ENCODE peak calls at places on chromosomes 12 and 14, in ten cellular contexts. One of them, this sample, is unnamed.

GRCh38 chr14:32078794-32079663 is 1.9 kb downstream of the ARHGAP5 start:
- DNase-seq in tibial artery: no peak
- DNase-seq in DND-41: no peak
- DNase-seq in B cell: no peak
- DNase-seq in Peyer's patch: no peak
- DNase-seq in transverse colon: no peak
- DNase-seq in astrocyte of the spinal cord: peak
- DNase-seq in MM.1S: no peak
- DNase-seq in BJ: no peak
- DNase-seq in H9: no peak
- DNase-seq in this sample: no peak

GRCh38 chr14:59698793-59699192 is 122.2 kb upstream of the CCDC175 start:
- DNase-seq in tibial artery: no peak
- DNase-seq in DND-41: no peak
- DNase-seq in B cell: no peak
- DNase-seq in Peyer's patch: no peak
- DNase-seq in transverse colon: no peak
- DNase-seq in astrocyte of the spinal cord: peak
- DNase-seq in MM.1S: no peak
- DNase-seq in BJ: no peak
- DNase-seq in H9: no peak
- DNase-seq in this sample: peak

GRCh38 chr12:12441891-12442461 is 85.1 kb downstream of the BORCS5 start:
- DNase-seq in tibial artery: no peak
- DNase-seq in DND-41: peak
- DNase-seq in B cell: no peak
- DNase-seq in Peyer's patch: peak
- DNase-seq in transverse colon: no peak
- DNase-seq in astrocyte of the spinal cord: peak
- DNase-seq in MM.1S: no peak
- DNase-seq in BJ: no peak
- DNase-seq in H9: no peak
- DNase-seq in this sample: no peak

GRCh38 chr14:68659021-68659931 is 133.6 kb downstream of the ZFP36L1 start:
- DNase-seq in tibial artery: no peak
- DNase-seq in DND-41: no peak
- DNase-seq in B cell: no peak
- DNase-seq in Peyer's patch: no peak
- DNase-seq in transverse colon: no peak
- DNase-seq in astrocyte of the spinal cord: peak
- DNase-seq in MM.1S: no peak
- DNase-seq in BJ: no peak
- DNase-seq in H9: peak
- DNase-seq in this sample: no peak

GRCh38 chr14:49478784-49479183 is 107.4 kb downstream of the RPS29 start:
- DNase-seq in tibial artery: no peak
- DNase-seq in DND-41: no peak
- DNase-seq in B cell: no peak
- DNase-seq in Peyer's patch: no peak
- DNase-seq in transverse colon: no peak
- DNase-seq in astrocyte of the spinal cord: no peak
- DNase-seq in MM.1S: no peak
- DNase-seq in BJ: no peak
- DNase-seq in H9: no peak
- DNase-seq in this sample: no peak

GRCh38 chr12:3421599-3421998 is 69.4 kb upstream of the PRMT8 start:
- DNase-seq in tibial artery: no peak
- DNase-seq in DND-41: no peak
- DNase-seq in B cell: no peak
- DNase-seq in Peyer's patch: no peak
- DNase-seq in transverse colon: no peak
- DNase-seq in astrocyte of the spinal cord: no peak
- DNase-seq in MM.1S: no peak
- DNase-seq in BJ: no peak
- DNase-seq in H9: peak
- DNase-seq in this sample: no peak

GRCh38 chr14:31110872-31111271 is 84.7 kb upstream of the STRN3 start:
- DNase-seq in tibial artery: no peak
- DNase-seq in DND-41: no peak
- DNase-seq in B cell: no peak
- DNase-seq in Peyer's patch: no peak
- DNase-seq in transverse colon: no peak
- DNase-seq in astrocyte of the spinal cord: no peak
- DNase-seq in MM.1S: no peak
- DNase-seq in BJ: no peak
- DNase-seq in H9: no peak
- DNase-seq in this sample: no peak

GRCh38 chr12:129994634-129995033 is 90.8 kb upstream of the TMEM132D start:
- DNase-seq in tibial artery: no peak
- DNase-seq in DND-41: no peak
- DNase-seq in B cell: no peak
- DNase-seq in Peyer's patch: no peak
- DNase-seq in transverse colon: no peak
- DNase-seq in astrocyte of the spinal cord: no peak
- DNase-seq in MM.1S: no peak
- DNase-seq in BJ: no peak
- DNase-seq in H9: no peak
- DNase-seq in this sample: no peak

DNA sequence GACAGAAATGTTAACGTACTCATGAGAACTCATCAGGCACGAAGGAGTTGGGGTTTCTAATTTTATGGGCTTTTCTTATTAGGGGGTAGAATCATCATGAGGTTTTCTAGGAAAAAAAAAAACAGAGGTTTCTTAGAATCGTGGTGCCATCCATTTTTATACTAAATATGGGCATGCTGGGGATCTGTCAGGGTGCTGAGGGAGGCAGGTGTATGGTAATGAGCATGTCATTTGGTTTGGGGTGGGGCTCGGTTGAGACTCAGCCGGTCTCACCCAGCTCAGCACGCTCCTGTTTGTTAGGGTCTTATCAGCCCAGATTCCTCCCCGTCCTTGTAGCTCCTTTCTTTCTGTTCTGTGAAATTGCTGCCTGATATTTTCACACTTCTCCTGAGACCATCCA is 98.2 kb downstream of the DICER1 start:
- DNase-seq in tibial artery: no peak
- DNase-seq in DND-41: peak
- DNase-seq in B cell: no peak
- DNase-seq in Peyer's patch: no peak
- DNase-seq in transverse colon: no peak
- DNase-seq in astrocyte of the spinal cord: no peak
- DNase-seq in MM.1S: no peak
- DNase-seq in BJ: no peak
- DNase-seq in H9: no peak
- DNase-seq in this sample: no peak
- TF ChIP-seq CTCF in tibial artery: no peak
- TF ChIP-seq CTCF in DND-41: no peak
- TF ChIP-seq CTCF in B cell: no peak
- TF ChIP-seq CTCF in Peyer's patch: no peak
- TF ChIP-seq CTCF in transverse colon: no peak
- TF ChIP-seq CTCF in astrocyte of the spinal cord: no peak
- TF ChIP-seq CTCF in MM.1S: no peak
- TF ChIP-seq CTCF in BJ: no peak
- TF ChIP-seq CTCF in H9: no peak
- TF ChIP-seq CTCF in this sample: no peak

DNA sequence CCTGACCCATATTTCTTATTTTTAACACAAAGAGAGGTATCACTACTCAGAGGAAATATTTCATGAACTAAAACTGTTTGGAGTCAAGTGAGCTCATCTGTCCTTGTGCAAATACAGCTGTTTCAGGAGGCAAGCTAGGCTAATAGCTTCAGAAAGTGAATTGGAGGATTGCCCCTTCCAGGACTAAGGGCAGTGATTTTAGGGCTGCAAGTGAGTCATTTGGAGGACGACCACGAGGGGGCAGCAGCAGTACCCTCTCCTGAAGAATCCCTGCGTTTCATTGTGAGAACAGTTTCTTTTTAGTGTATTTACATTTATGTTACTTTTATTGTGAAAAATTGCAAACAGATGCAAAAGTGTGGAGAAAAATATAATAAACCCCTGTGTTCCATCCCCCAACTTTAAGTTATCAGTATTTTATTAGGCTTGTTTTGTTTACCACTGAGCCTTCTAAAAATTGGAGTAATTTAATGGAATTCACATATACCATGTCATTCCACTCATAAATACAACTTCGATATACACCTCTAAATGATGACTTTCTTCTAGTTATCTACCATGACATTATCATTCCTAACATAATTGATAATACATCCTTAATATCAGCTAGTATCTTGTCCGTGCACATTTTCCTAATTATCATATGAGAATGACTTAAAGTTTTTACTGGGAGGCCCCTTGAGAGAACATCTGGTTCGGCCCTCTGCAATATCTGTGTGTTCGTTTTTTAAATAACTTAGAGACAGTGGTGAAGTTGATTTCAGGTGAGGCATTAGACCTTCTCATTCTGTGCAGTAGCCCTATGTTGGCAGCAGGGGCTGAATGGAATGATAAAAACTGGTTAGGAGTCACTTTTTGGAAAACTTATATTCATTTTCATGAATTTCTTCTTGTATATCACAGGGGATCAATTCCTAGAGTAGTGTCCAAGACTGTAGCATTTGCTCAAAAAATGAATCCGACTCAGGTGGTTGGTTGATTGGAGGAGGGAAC is 13.7 kb downstream of the FOXJ2 start:
- DNase-seq in tibial artery: peak
- DNase-seq in DND-41: peak
- DNase-seq in B cell: peak
- DNase-seq in Peyer's patch: peak
- DNase-seq in transverse colon: peak
- DNase-seq in astrocyte of the spinal cord: peak
- DNase-seq in MM.1S: peak
- DNase-seq in BJ: no peak
- DNase-seq in H9: peak
- DNase-seq in this sample: peak
- TF ChIP-seq CTCF in tibial artery: peak
- TF ChIP-seq CTCF in DND-41: peak
- TF ChIP-seq CTCF in B cell: peak
- TF ChIP-seq CTCF in Peyer's patch: peak
- TF ChIP-seq CTCF in transverse colon: peak
- TF ChIP-seq CTCF in astrocyte of the spinal cord: peak
- TF ChIP-seq CTCF in MM.1S: peak
- TF ChIP-seq CTCF in BJ: peak
- TF ChIP-seq CTCF in H9: peak
- TF ChIP-seq CTCF in this sample: peak

GRCh38 chr12:26406391-26406790 is 211.0 kb downstream of the SSPN start:
- DNase-seq in tibial artery: no peak
- DNase-seq in DND-41: no peak
- DNase-seq in B cell: no peak
- DNase-seq in Peyer's patch: no peak
- DNase-seq in transverse colon: no peak
- DNase-seq in astrocyte of the spinal cord: no peak
- DNase-seq in MM.1S: no peak
- DNase-seq in BJ: no peak
- DNase-seq in H9: no peak
- DNase-seq in this sample: no peak

GRCh38 chr12:26403601-26404000 is 208.2 kb downstream of the SSPN start:
- DNase-seq in tibial artery: no peak
- DNase-seq in DND-41: no peak
- DNase-seq in B cell: no peak
- DNase-seq in Peyer's patch: no peak
- DNase-seq in transverse colon: no peak
- DNase-seq in astrocyte of the spinal cord: no peak
- DNase-seq in MM.1S: no peak
- DNase-seq in BJ: no peak
- DNase-seq in H9: no peak
- DNase-seq in this sample: no peak

GRCh38 chr12:26400627-26401026 is 205.3 kb downstream of the SSPN start:
- DNase-seq in tibial artery: no peak
- DNase-seq in DND-41: no peak
- DNase-seq in B cell: no peak
- DNase-seq in Peyer's patch: no peak
- DNase-seq in transverse colon: no peak
- DNase-seq in astrocyte of the spinal cord: no peak
- DNase-seq in MM.1S: no peak
- DNase-seq in BJ: no peak
- DNase-seq in H9: no peak
- DNase-seq in this sample: no peak

GRCh38 chr12:26401874-26402273 is 206.5 kb downstream of the SSPN start:
- DNase-seq in tibial artery: no peak
- DNase-seq in DND-41: no peak
- DNase-seq in B cell: no peak
- DNase-seq in Peyer's patch: no peak
- DNase-seq in transverse colon: no peak
- DNase-seq in astrocyte of the spinal cord: no peak
- DNase-seq in MM.1S: no peak
- DNase-seq in BJ: no peak
- DNase-seq in H9: no peak
- DNase-seq in this sample: no peak

DNA sequence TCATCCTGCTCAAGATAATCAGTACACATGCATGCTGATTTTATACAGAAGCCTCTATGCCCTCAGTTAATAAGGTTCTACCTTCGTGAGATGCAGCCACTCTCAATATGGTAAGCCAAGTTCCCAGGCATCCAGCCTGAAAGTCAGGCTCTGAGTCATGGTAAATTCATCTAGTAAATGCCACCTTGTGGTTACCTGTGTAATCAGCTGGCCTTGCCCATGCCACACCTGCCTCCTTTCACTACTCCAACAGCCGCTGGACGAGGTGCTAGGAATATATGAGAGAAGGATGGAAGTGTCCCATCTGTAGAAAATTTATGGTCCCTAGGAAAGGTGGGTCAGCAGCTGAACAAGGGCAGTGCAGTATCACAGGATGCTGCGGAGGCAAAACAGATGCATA is 207.3 kb downstream of the SSPN start:
- DNase-seq in tibial artery: no peak
- DNase-seq in DND-41: no peak
- DNase-seq in B cell: peak
- DNase-seq in Peyer's patch: peak
- DNase-seq in transverse colon: peak
- DNase-seq in astrocyte of the spinal cord: no peak
- DNase-seq in MM.1S: peak
- DNase-seq in BJ: no peak
- DNase-seq in H9: peak
- DNase-seq in this sample: no peak
- TF ChIP-seq CTCF in tibial artery: no peak
- TF ChIP-seq CTCF in DND-41: no peak
- TF ChIP-seq CTCF in B cell: peak
- TF ChIP-seq CTCF in Peyer's patch: no peak
- TF ChIP-seq CTCF in transverse colon: peak
- TF ChIP-seq CTCF in astrocyte of the spinal cord: peak
- TF ChIP-seq CTCF in MM.1S: peak
- TF ChIP-seq CTCF in BJ: no peak
- TF ChIP-seq CTCF in H9: peak
- TF ChIP-seq CTCF in this sample: no peak

DNA sequence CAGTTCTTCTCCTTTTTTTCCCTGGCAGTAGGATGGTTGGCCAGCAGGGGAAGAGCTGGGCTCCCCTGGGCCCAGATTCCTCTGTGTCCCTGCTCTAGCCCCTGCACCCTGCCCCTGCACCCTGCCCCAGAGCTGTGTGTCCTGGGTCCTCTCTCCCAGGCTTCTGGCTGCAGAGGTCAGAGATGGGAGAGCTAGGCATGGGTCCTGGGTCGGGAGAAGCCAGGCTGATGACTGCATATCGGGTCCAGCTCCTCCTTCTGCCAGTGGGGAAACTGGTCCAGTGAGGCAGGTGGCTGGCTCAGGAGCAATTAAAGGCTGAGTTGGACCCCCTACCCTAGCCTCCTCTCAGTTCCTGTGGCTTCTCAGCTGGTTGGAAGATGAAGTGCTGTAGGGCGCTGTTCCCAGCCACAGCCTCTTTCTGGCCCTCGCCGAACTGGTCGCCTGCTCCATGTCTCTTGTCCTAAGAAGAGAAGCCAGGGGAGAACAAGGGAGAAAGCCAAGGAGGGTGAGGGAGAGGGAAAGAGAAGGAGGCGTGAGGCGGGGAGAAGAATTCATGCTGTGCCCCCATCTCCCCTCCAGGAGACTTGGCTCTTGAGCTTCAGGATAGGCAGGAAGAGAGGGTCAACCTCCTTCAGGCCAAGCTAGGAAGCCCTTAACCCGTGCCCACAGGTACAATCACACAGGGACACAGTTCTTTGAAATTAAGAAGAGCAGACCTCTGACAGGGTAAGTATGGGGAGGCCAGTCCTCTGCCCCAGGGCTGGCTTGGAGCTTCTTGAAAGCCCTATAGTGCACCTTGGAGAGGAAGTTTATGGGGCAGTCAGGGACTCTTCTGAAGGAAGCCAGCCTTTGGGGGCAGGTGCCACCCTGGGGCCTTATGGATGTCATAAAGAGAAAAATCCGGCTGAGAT is 9.5 kb downstream of the VASH1 start:
- DNase-seq in tibial artery: no peak
- DNase-seq in DND-41: no peak
- DNase-seq in B cell: no peak
- DNase-seq in Peyer's patch: peak
- DNase-seq in transverse colon: no peak
- DNase-seq in astrocyte of the spinal cord: no peak
- DNase-seq in MM.1S: no peak
- DNase-seq in BJ: no peak
- DNase-seq in H9: peak
- DNase-seq in this sample: no peak
- TF ChIP-seq CTCF in tibial artery: no peak
- TF ChIP-seq CTCF in DND-41: no peak
- TF ChIP-seq CTCF in B cell: no peak
- TF ChIP-seq CTCF in Peyer's patch: no peak
- TF ChIP-seq CTCF in transverse colon: no peak
- TF ChIP-seq CTCF in astrocyte of the spinal cord: no peak
- TF ChIP-seq CTCF in MM.1S: no peak
- TF ChIP-seq CTCF in BJ: no peak
- TF ChIP-seq CTCF in H9: no peak
- TF ChIP-seq CTCF in this sample: no peak